ENCODE peak calls at places on chromosomes 1 and 21, in seven cellular contexts. X is stimulated activated CD4-positive, alpha-beta T cell treated with anti-CD3 and anti-CD28 coated beads, Interleukin-15, amount 100 ng/mL, for 1 hour; J is HCEC 1CT; O is endothelial cell; I is brain microvascular endothelial cell; B is NCI-H748 treated with DMSO at 0.1 percent for 48 hours; Z is amniotic stem cell. U is an unnamed sample.

GRCh38 chr1:60874703-60875102 is 207.7 kb upstream of the NFIA start:
- DNase-seq in I (peak; percentile 43), O (no peak), B (no peak), Z (peak; percentile 15), X (no peak), J (peak; percentile 21), U (peak; percentile 39)

GRCh38 chr1:93442276-93442675 is 5.6 kb upstream of the FNBP1L start:
- DNase-seq in J (no peak), I (no peak), O (no peak), X (no peak), Z (peak; percentile 25), B (no peak), U (no peak)

GRCh38 chr1:97691325-97691724 is 229.5 kb downstream of the DPYD start:
- DNase-seq in X (no peak), Z (no peak), I (no peak), J (no peak), B (no peak), O (no peak), U (no peak)

GRCh38 chr1:118862755-118863154 is 125.4 kb downstream of the TBX15 start:
- DNase-seq in O (no peak), X (no peak), I (no peak), J (no peak), B (no peak), Z (no peak), U (peak; percentile 16)

GRCh38 chr1:50969611-50970507 is at the start of gene CDKN2C:
- DNase-seq in O (peak; percentile 43), I (peak; percentile 70), B (peak; percentile 95), X (no peak), J (peak; percentile 79), Z (peak; percentile 59), U (peak; percentile 60)

GRCh38 chr1:119912963-119913362 is 16.6 kb upstream of the ADAM30 start:
- DNase-seq in O (no peak), X (no peak), B (no peak), Z (no peak), J (no peak), I (no peak), U (no peak)

GRCh38 chr1:216815239-216815955 is 92.2 kb upstream of the ESRRG start:
- DNase-seq in O (no peak), Z (no peak), X (no peak), B (peak; percentile 19), J (peak; percentile 8), I (no peak), U (peak; percentile 69)

GRCh38 chr1:170581041-170581440 is 49.1 kb downstream of the GORAB start:
- DNase-seq in Z (no peak), O (no peak), I (no peak), J (no peak), B (no peak), X (no peak), U (no peak)

GRCh38 chr1:213582976-213583567 is 404.7 kb upstream of the PROX1 start:
- DNase-seq in Z (no peak), I (no peak), J (no peak), O (no peak), B (no peak), X (no peak), U (no peak)

GRCh38 chr1:154755858-154756730 is 114.0 kb downstream of the KCNN3 start:
- DNase-seq in X (no peak), B (no peak), O (no peak), J (peak; percentile 19), I (peak; percentile 68), Z (no peak), U (no peak)

GRCh38 chr1:221284028-221284427 is 404.8 kb downstream of the HLX start:
- DNase-seq in J (peak; percentile 59), B (peak; percentile 79), X (no peak), O (no peak), Z (no peak), I (no peak), U (peak; percentile 97)

GRCh38 chr1:189434461-189434860 is 1043.2 kb downstream of the BRINP3 start:
- DNase-seq in B (peak; percentile 6), I (no peak), X (no peak), J (peak; percentile 25), Z (no peak), O (no peak), U (no peak)

GRCh38 chr1:204730826-204731459 is 45.4 kb upstream of the LRRN2 start:
- DNase-seq in Z (no peak), I (no peak), B (no peak), O (no peak), X (no peak), J (no peak), U (no peak)

GRCh38 chr1:11533790-11534787 is 55.1 kb downstream of the DISP3 start:
- DNase-seq in J (no peak), Z (no peak), X (no peak), O (no peak), B (no peak), I (no peak), U (no peak)

GRCh38 chr1:43327549-43328292 is 9.9 kb upstream of the MPL start:
- DNase-seq in J (peak; percentile 36), O (no peak), Z (no peak), X (no peak), B (no peak), I (no peak), U (no peak)

GRCh38 chr1:177770096-177770495 is 199.8 kb downstream of the SEC16B start:
- DNase-seq in X (no peak), Z (no peak), I (no peak), O (no peak), B (no peak), J (no peak), U (no peak)

GRCh38 chr21:35394634-35395369 is 345.7 kb upstream of the RUNX1 start:
- DNase-seq in Z (no peak), B (no peak), I (no peak), O (no peak), X (no peak), J (no peak), U (no peak)

GRCh38 chr1:242454262-242455051 is 70.0 kb downstream of the PLD5 start:
- DNase-seq in O (peak; percentile 16), I (peak; percentile 6), Z (no peak), X (no peak), J (peak; percentile 33), B (peak; percentile 54), U (peak; percentile 10)

GRCh38 chr1:167714851-167715652 is 6.7 kb upstream of the MPZL1 start:
- DNase-seq in I (peak; percentile 81), B (peak; percentile 91), X (peak; percentile 79), J (peak; percentile 76), Z (peak; percentile 67), O (peak; percentile 88), U (peak; percentile 63)

GRCh38 chr1:117466761-117467160 is 99.5 kb downstream of the MAN1A2 start:
- DNase-seq in B (no peak), J (peak; percentile 4), X (no peak), Z (no peak), I (no peak), O (no peak), U (no peak)

GRCh38 chr1:5913876-5914275 is 78.3 kb downstream of the NPHP4 start:
- DNase-seq in O (no peak), Z (no peak), X (no peak), J (no peak), B (no peak), I (no peak), U (no peak)

GRCh38 chr1:228336308-228337030 is 70.2 kb downstream of the TRIM11 start:
- DNase-seq in O (no peak), B (no peak), Z (no peak), I (no peak), X (no peak), J (no peak), U (no peak)

U was measured in skeletal muscle cell.